ENCODE peak calls at places on chromosomes 3 and 15, in eight cellular contexts. S is activated CD4-positive, CD25-positive, alpha-beta regulatory T cell; I is epithelial cell of esophagus; V is HFF-Myc; L is fibroblast of gingiva; N is T-helper 1 cell; W is stimulated activated CD4-positive, alpha-beta T cell treated with anti-CD3 and anti-CD28 coated beads, Interleukin-4, amount 100 ng/mL, for 1 hour; P is ELR. K is an unnamed sample.
A peak's percentile ranks its signal among the peaks of the same experiment; 100 is the strongest.

GRCh38 chr3:183188895-183189462 is 26.4 kb upstream of the LAMP3 start:
- DNase-seq in P (peak; percentile 41), I (peak; percentile 20), L (no peak), N (no peak), V (peak; percentile 14), S (no peak), W (peak; percentile 36), K (no peak)

GRCh38 chr3:29695201-29695904 is 414.5 kb downstream of the RBMS3 start:
- DNase-seq in S (no peak), I (peak; percentile 82), L (peak; percentile 97), W (no peak), V (no peak), P (peak; percentile 55), N (no peak), K (peak; percentile 99)

GRCh38 chr3:106711650-106712049 is 665.6 kb upstream of the CCDC54 start:
- DNase-seq in P (peak; percentile 82), N (no peak), V (no peak), I (no peak), L (no peak), W (no peak), S (no peak), K (peak; percentile 67)

GRCh38 chr15:88255496-88256171 is 905 bp downstream of the NTRK3 start:
- DNase-seq in W (no peak), I (peak; percentile 53), P (peak; percentile 39), V (no peak), L (no peak), S (no peak), N (no peak), K (peak; percentile 43)

GRCh38 chr15:47872869-47873301 is 155.6 kb downstream of the SEMA6D start:
- DNase-seq in W (no peak), S (no peak), P (no peak), N (no peak), V (no peak), L (peak; percentile 45), I (no peak), K (no peak)

GRCh38 chr3:190097025-190097424 is 23.7 kb downstream of the P3H2 start:
- DNase-seq in S (no peak), V (no peak), I (no peak), P (no peak), N (no peak), L (no peak), W (no peak), K (no peak)

GRCh38 chr15:91984006-91984405 is 130.5 kb downstream of the SLCO3A1 start:
- DNase-seq in S (no peak), V (no peak), N (no peak), W (no peak), I (no peak), L (no peak), P (no peak), K (no peak)

GRCh38 chr3:32545305-32545704 is 25.4 kb downstream of the DYNC1LI1 start:
- DNase-seq in L (no peak), S (no peak), N (no peak), P (no peak), V (no peak), W (no peak), I (no peak), K (no peak)

GRCh38 chr15:95857124-95857757 is 473.3 kb upstream of the NR2F2 start:
- DNase-seq in L (peak; percentile 48), W (no peak), S (no peak), V (peak; percentile 29), N (no peak), P (peak; percentile 88), I (peak; percentile 35), K (peak; percentile 36)

GRCh38 chr3:160006282-160007163 is 17.9 kb downstream of the IL12A start:
- DNase-seq in S (no peak), I (peak; percentile 77), L (peak; percentile 65), P (peak; percentile 81), N (no peak), W (no peak), V (peak; percentile 66), K (peak; percentile 73)

GRCh38 chr3:106345353-106346027 is 476.7 kb upstream of the CBLB start:
- DNase-seq in L (peak; percentile 100), S (no peak), N (no peak), I (peak; percentile 89), V (peak; percentile 43), W (no peak), P (peak; percentile 52), K (peak; percentile 100)

GRCh38 chr3:151599103-151599672 is 134.5 kb upstream of the AADACL2 start:
- DNase-seq in I (no peak), L (no peak), W (no peak), V (no peak), P (no peak), S (no peak), N (no peak), K (no peak)

GRCh38 chr3:4841783-4842440 is 137.3 kb upstream of the BHLHE40 start:
- DNase-seq in P (peak; percentile 19), S (no peak), N (no peak), V (no peak), I (peak; percentile 70), L (peak; percentile 10), W (no peak), K (no peak)

GRCh38 chr3:168024537-168024941 is 71.2 kb downstream of the GOLIM4 start:
- DNase-seq in S (no peak), V (peak; percentile 94), L (peak; percentile 96), N (no peak), P (peak; percentile 79), W (no peak), I (peak; percentile 16), K (peak; percentile 86)

GRCh38 chr15:75065851-75066509 is 42.6 kb downstream of the PPCDC start:
- DNase-seq in P (peak; percentile 38), S (no peak), W (no peak), L (no peak), N (no peak), I (no peak), V (no peak), K (no peak)

GRCh38 chr3:9916346-9916733 is 558 bp upstream of the IL17RC start:
- DNase-seq in I (peak; percentile 64), V (no peak), S (no peak), W (no peak), L (peak; percentile 87), P (peak; percentile 56), N (no peak), K (peak; percentile 74)

GRCh38 chr3:18679226-18679625 is 254.1 kb upstream of the SATB1 start:
- DNase-seq in N (peak; percentile 1), W (no peak), L (no peak), P (no peak), S (no peak), I (no peak), V (no peak), K (no peak)

GRCh38 chr3:129739613-129740012 is 133.1 kb upstream of the PLXND1 start:
- DNase-seq in S (no peak), L (no peak), N (no peak), I (no peak), V (no peak), W (no peak), P (no peak), K (no peak)

GRCh38 chr3:71062920-71063767 is 520.4 kb downstream of the FOXP1 start:
- DNase-seq in V (no peak), S (no peak), L (peak; percentile 54), I (peak; percentile 67), P (peak; percentile 79), W (no peak), N (no peak), K (peak; percentile 30)

GRCh38 chr3:49671291-49672288 is 2.6 kb upstream of the APEH start:
- DNase-seq in N (peak; percentile 64), P (peak; percentile 70), I (peak; percentile 81), L (peak; percentile 30), S (no peak), V (peak; percentile 32), W (peak; percentile 74), K (peak; percentile 51)

GRCh38 chr15:96947830-96948229 is 617.3 kb downstream of the NR2F2 start:
- DNase-seq in V (no peak), L (no peak), N (no peak), P (peak; percentile 11), I (no peak), W (no peak), S (no peak), K (no peak)

GRCh38 chr3:25554376-25554775 is 110.3 kb downstream of the TOP2B start:
- DNase-seq in W (no peak), N (no peak), L (no peak), V (no peak), S (no peak), I (no peak), P (no peak), K (no peak)

GRCh38 chr3:133905376-133905775 is 9.7 kb upstream of the RAB6B start:
- DNase-seq in N (no peak), V (no peak), I (no peak), P (no peak), L (no peak), W (no peak), S (no peak), K (no peak)

GRCh38 chr3:170244566-170244965 is 22.3 kb downstream of the PRKCI start:
- DNase-seq in V (no peak), L (no peak), I (peak; percentile 86), S (no peak), N (no peak), W (no peak), P (no peak), K (no peak)

GRCh38 chr3:111351334-111351733 is 190.7 kb upstream of the CD96 start:
- DNase-seq in V (no peak), I (peak; percentile 20), P (no peak), L (no peak), N (no peak), S (no peak), W (no peak), K (no peak)

GRCh38 chr3:117786339-117786738 is 1076.8 kb downstream of the TUSC7 start:
- DNase-seq in I (no peak), S (no peak), V (no peak), L (no peak), N (no peak), W (no peak), P (no peak), K (peak; percentile 8)

GRCh38 chr3:24365168-24365567 is 129.5 kb downstream of the THRB start:
- DNase-seq in I (peak; percentile 97), V (peak; percentile 75), W (no peak), L (peak; percentile 87), P (peak; percentile 87), N (no peak), S (no peak), K (peak; percentile 54)

GRCh38 chr15:68672781-68673205 is 94.0 kb downstream of the CORO2B start:
- DNase-seq in P (peak; percentile 40), W (no peak), L (no peak), V (no peak), N (no peak), I (no peak), S (no peak), K (peak; percentile 27)

GRCh38 chr15:94538280-94538679 is 306.9 kb downstream of the MCTP2 start:
- DNase-seq in P (no peak), V (no peak), S (no peak), N (no peak), I (no peak), W (no peak), L (no peak), K (no peak)

K was measured in AG10803.